ENCODE peak calls at places on chromosomes 6 and 20, in six cellular contexts. T is suprapubic skin, Q is breast epithelium, B is adrenal gland, R is IMR-90, V is mucosa of descending colon. J is an unnamed sample.

GRCh38 chr20:57505991-57506390 is 18.9 kb downstream of the CTCFL start:
- DNase-seq in Q (no peak), T (no peak), V (no peak), R (no peak), B (no peak), J (no peak)

GRCh38 chr20:51679254-51679921 is 88.8 kb downstream of the ATP9A start:
- DNase-seq in V (no peak), Q (no peak), T (no peak), R (no peak), B (no peak), J (no peak)

GRCh38 chr6:166277892-166278578 is 30.2 kb downstream of the PRR18 start:
- DNase-seq in R (no peak), T (no peak), B (no peak), Q (no peak), V (no peak), J (no peak)

GRCh38 chr20:62143976-62144825 is 632 bp downstream of the SS18L1 start:
- DNase-seq in B (peak; percentile 57), V (peak; percentile 67), T (no peak), Q (no peak), R (peak; percentile 60), J (peak; percentile 95)

GRCh38 chr6:153048631-153049030 is 46.1 kb upstream of the MTRF1L start:
- DNase-seq in B (no peak), Q (no peak), R (no peak), T (no peak), V (no peak), J (no peak)

GRCh38 chr6:151630387-151630786 is 136.6 kb downstream of the CCDC170 start:
- DNase-seq in R (no peak), V (no peak), Q (no peak), B (no peak), T (no peak), J (no peak)

GRCh38 chr6:163827157-163827556 is 412.6 kb downstream of the QKI start:
- DNase-seq in T (no peak), B (no peak), Q (no peak), V (no peak), R (no peak), J (no peak)

GRCh38 chr6:26224940-26225847 is 138.0 kb downstream of the HFE start:
- DNase-seq in V (no peak), T (no peak), Q (no peak), R (peak; percentile 97), B (peak; percentile 38), J (peak; percentile 89)

GRCh38 chr20:39974966-39975501 is 714.0 kb downstream of the MAFB start:
- DNase-seq in B (no peak), V (no peak), T (no peak), Q (no peak), R (no peak), J (no peak)

DNA sequence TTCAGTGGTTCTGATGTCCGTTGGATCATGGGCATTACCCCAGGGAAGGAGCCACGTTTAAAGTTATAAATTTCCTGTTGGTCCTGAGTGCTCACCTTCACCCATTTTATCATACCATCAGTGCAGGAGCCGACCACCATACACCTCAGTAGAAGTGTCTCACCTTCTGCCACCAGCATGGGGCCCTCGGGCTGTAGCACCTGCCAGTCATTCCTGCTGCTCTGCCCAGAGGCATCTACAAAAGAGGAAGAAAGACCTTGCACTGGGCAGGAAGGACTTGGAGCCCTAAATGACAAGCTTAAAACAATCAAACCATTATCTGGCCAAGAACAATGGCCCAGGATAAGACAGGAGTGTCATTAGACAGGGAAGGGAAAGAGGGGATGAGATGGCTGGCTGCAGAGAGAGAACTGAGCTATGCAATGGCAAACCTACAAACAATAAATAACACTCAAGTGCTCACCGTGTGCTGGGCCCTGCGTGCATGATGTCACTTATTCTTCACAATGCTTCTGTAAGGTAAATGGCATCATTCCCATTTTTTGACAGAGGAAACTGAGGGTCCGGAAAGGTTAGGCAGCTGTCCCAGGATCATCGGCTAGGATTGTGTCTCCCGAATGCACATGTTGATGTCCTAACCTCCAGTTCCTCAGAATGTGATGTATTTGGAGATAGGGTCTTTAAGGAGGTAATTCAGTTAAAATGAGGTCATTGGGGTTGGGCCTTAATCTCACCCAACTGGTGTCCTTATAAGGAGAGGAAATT is 11.2 kb downstream of the SIRPB2 start:
- DNase-seq in B (no peak), V (no peak), R (no peak), Q (no peak), T (no peak), J (no peak)
- H3K4me1 ChIP-seq in B (no peaks in the 10 kb centered on the region), V (no peaks in the 10 kb centered on the region), R (peaks cover 2% of the 10 kb centered on the region), Q (no peaks in the 10 kb centered on the region), T (peaks cover 9% of the 10 kb centered on the region), J (peaks cover 14% of the 10 kb centered on the region)

DNA sequence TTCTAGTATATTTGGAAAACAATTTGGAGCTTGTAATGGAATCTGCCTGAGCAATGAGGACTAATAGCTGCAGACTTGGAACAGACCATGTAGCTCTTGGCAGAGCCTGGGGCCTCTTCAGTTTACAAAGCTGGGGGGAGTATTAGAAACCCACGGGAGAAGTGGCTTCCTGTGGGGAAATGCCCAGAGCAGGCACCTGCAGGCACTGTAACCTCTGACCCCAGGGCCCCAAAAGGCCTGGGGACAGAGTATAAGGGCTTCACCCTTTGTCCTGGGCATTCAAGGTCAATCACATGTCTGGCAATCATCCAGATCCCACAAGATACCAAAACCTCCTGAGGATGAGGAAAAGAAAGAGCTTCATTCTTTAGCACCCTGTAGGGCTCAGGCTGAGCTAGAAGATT is 19.4 kb downstream of the PKIG start:
- DNase-seq in B (peak; percentile 82), R (peak; percentile 87), V (peak; percentile 49), T (no peak), Q (peak; percentile 36), J (peak; percentile 88)
- TF ChIP-seq CTCF in B (no peak), R (no peak), V (no peak), T (no peak), Q (no peak), J (no peak)

GRCh38 chr20:35503841-35504460 is 25.5 kb downstream of the C20orf173 start:
- DNase-seq in V (no peak), Q (no peak), R (no peak), B (no peak), T (no peak), J (no peak)
- H3K36me3 ChIP-seq in V (no peaks in the 10 kb centered on the region), Q (no peaks in the 10 kb centered on the region), R (peaks cover 71% of the 10 kb centered on the region), B (no peaks in the 10 kb centered on the region), T (peaks cover 88% of the 10 kb centered on the region), J (peaks cover 69% of the 10 kb centered on the region)

GRCh38 chr6:6712258-6712978 is 123.9 kb downstream of the LY86 start:
- DNase-seq in B (peak; percentile 47), T (no peak), R (peak; percentile 87), V (peak; percentile 67), Q (no peak), J (peak; percentile 88)

GRCh38 chr6:6712979-6713514 is 124.5 kb downstream of the LY86 start:
- DNase-seq in B (no peak), V (no peak), R (no peak), T (no peak), Q (no peak), J (no peak)

GRCh38 chr6:6707143-6707542 is 118.6 kb downstream of the LY86 start:
- DNase-seq in R (no peak), T (no peak), B (no peak), V (no peak), Q (no peak), J (no peak)

GRCh38 chr6:6711832-6712231 is 123.3 kb downstream of the LY86 start:
- DNase-seq in R (no peak), B (no peak), V (peak; percentile 52), Q (no peak), T (no peak), J (no peak)

GRCh38 chr6:6709106-6709505 is 120.6 kb downstream of the LY86 start:
- DNase-seq in T (no peak), R (no peak), Q (no peak), B (no peak), V (no peak), J (no peak)
- H3K4me1 ChIP-seq in T (peaks cover 26% of the 10 kb centered on the region), R (peaks cover 15% of the 10 kb centered on the region), Q (no peaks in the 10 kb centered on the region), B (no peaks in the 10 kb centered on the region), V (peaks cover 15% of the 10 kb centered on the region), J (peaks cover 13% of the 10 kb centered on the region)

GRCh38 chr20:47027042-47027441 is 132.4 kb downstream of the EYA2 start:
- DNase-seq in Q (peak; percentile 63), R (no peak), T (no peak), V (no peak), B (no peak), J (no peak)
- TF ChIP-seq CTCF in Q (no peak), R (no peak), T (no peak), V (no peak), B (no peak), J (no peak)

DNA sequence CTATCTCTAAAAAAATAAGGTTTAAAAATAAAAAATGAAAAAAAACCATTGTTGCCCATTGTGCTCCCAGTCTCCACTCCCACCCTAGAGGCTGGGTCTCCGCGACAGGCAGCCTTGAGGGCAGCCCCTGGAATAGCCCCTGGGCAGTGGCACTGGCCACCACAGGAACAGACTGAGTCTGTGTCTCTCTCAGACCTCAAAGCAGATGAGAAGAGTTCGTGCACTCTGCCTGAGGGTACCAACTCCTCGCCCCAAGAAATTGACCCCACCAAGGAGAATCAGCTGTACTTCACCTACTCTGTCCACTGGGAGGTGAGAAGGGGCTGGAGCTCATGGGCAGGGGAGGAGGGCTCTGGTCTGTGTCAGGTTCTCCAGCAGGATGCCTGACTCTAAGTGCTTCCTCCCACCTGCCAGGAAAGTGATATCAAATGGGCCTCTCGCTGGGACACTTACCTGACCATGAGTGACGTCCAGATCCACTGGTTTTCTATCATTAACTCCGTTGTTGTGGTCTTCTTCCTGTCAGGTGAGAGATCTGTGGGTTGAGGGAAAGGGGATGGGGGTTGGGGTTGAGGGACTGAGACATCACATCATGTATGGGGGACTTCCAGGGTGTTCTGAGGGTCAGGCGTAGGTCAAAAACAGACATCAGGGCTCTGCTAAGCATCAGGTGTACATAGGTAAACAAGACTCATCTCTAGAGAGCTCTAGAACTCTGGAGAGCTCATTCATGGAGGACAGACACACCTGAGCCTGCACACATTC is 35.6 kb downstream of the TM9SF4 start:
- DNase-seq in B (no peak), R (no peak), Q (no peak), V (no peak), T (no peak), J (peak; percentile 52)
- H3K36me3 ChIP-seq in B (no peaks in the 10 kb centered on the region), R (peaks cover 67% of the 10 kb centered on the region), Q (peaks cover 25% of the 10 kb centered on the region), V (peaks cover 16% of the 10 kb centered on the region), T (peaks cover 95% of the 10 kb centered on the region), J (peaks cover 83% of the 10 kb centered on the region)